ENCODE peak calls at places on chromosomes 5 and 9, in eight cellular contexts. X is PC-3, W is bronchial epithelial cell, F is sigmoid colon, U is AG10803, S is body of pancreas, H is astrocyte of the cerebellum, M is brain microvascular endothelial cell. O is an unnamed sample.

GRCh38 chr5:136004436-136004835 is 24.4 kb upstream of the TGFBI start:
- DNase-seq in X (peak; percentile 25), M (no peak), S (no peak), F (no peak), U (peak; percentile 91), W (peak; percentile 92), H (no peak), O (peak; percentile 92)

GRCh38 chr5:27592231-27592630 is 553.8 kb upstream of the CDH9 start:
- DNase-seq in U (no peak), W (peak; percentile 64), M (peak; percentile 71), F (no peak), S (no peak), H (peak; percentile 64), X (peak; percentile 63), O (no peak)

GRCh38 chr5:86118542-86118941 is 499.2 kb upstream of the COX7C start:
- DNase-seq in X (peak; percentile 48), H (no peak), S (no peak), F (no peak), W (peak; percentile 3), U (no peak), M (no peak), O (no peak)

GRCh38 chr9:18473551-18474279 is at the start of gene ADAMTSL1:
- DNase-seq in H (peak; percentile 64), S (peak; percentile 23), U (peak; percentile 85), W (no peak), F (peak; percentile 74), M (peak; percentile 83), X (no peak), O (no peak)

GRCh38 chr5:72268753-72269410 is 51.2 kb downstream of the MRPS27 start:
- DNase-seq in U (peak; percentile 43), S (peak; percentile 44), M (peak; percentile 45), H (no peak), F (no peak), X (peak; percentile 70), W (peak; percentile 67), O (no peak)

GRCh38 chr5:153816870-153817269 is 221.8 kb downstream of the FAM114A2 start:
- DNase-seq in M (no peak), X (no peak), W (no peak), U (no peak), F (no peak), H (no peak), S (no peak), O (no peak)

GRCh38 chr5:135225856-135226560 is 173.0 kb downstream of the MACROH2A1 start:
- DNase-seq in F (peak; percentile 33), H (no peak), U (no peak), S (peak; percentile 2), M (no peak), W (no peak), X (no peak), O (no peak)

GRCh38 chr9:78437721-78438610 is 141.0 kb downstream of the PSAT1 start:
- DNase-seq in F (no peak), W (no peak), X (no peak), H (no peak), M (no peak), U (no peak), S (no peak), O (no peak)

GRCh38 chr9:122197882-122198281 is 30.9 kb downstream of the LHX6 start:
- DNase-seq in U (no peak), X (no peak), F (no peak), M (no peak), S (no peak), H (no peak), W (no peak), O (no peak)

GRCh38 chr5:138077064-138077696 is 6.7 kb upstream of the WNT8A start:
- DNase-seq in M (peak; percentile 74), H (peak; percentile 49), W (peak; percentile 60), X (peak; percentile 72), S (peak; percentile 63), F (peak; percentile 77), U (peak; percentile 62), O (peak; percentile 21)

GRCh38 chr5:39441838-39442237 is 17.1 kb upstream of the DAB2 start:
- DNase-seq in F (no peak), W (no peak), H (no peak), X (no peak), S (no peak), U (no peak), M (no peak), O (no peak)

GRCh38 chr9:133813749-133814585 is 75.8 kb upstream of the SARDH start:
- DNase-seq in F (peak; percentile 75), X (no peak), H (no peak), S (peak; percentile 35), W (no peak), U (peak; percentile 49), M (no peak), O (no peak)

GRCh38 chr5:115956957-115957356 is 5.3 kb upstream of the LVRN start:
- DNase-seq in H (no peak), F (no peak), X (no peak), W (no peak), M (no peak), U (no peak), S (no peak), O (no peak)

GRCh38 chr5:115962239-115962564 is at the start of gene LVRN:
- DNase-seq in X (no peak), U (no peak), H (no peak), W (no peak), F (no peak), S (no peak), M (no peak), O (no peak)

GRCh38 chr5:115961413-115962238 is 649 bp upstream of the LVRN start:
- DNase-seq in U (peak; percentile 69), W (no peak), M (no peak), H (no peak), X (no peak), F (no peak), S (no peak), O (no peak)

GRCh38 chr5:115963566-115963965 is 1.3 kb downstream of the LVRN start:
- DNase-seq in U (no peak), F (no peak), W (no peak), X (no peak), S (no peak), M (no peak), H (no peak), O (no peak)

DNA sequence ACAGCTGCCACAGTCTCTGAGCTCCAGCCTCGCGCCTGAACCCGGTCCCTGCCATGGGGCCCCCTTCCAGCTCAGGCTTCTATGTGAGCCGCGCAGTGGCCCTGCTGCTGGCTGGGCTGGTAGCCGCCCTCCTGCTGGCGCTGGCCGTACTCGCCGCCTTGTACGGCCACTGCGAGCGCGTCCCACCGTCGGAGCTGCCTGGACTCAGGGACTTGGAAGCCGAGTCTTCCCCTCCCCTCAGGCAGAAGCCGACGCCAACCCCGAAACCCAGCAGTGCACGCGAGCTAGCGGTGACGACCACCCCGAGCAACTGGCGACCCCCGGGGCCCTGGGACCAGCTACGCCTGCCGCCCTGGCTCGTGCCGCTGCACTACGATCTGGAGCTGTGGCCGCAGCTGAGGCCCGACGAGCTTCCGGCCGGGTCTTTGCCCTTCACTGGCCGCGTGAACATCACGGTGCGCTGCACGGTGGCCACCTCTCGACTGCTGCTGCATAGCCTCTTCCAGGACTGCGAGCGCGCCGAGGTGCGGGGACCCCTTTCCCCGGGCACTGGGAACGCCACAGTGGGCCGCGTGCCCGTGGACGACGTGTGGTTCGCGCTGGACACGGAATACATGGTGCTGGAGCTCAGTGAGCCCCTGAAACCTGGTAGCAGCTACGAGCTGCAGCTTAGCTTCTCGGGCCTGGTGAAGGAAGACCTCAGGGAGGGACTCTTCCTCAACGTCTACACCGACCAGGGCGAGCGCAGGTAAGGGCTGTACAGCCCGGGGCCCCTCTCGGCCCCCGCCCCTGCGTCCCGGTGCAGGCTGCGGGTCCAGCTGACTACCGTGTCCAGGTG is 509 bp downstream of the LVRN start:
- DNase-seq in X (no peak), H (no peak), M (no peak), U (no peak), F (peak; percentile 65), W (no peak), S (peak; percentile 25), O (no peak)
- TF ChIP-seq CTCF in X (no peak), H (no peak), M (peak; percentile 24), U (no peak), F (no peak), W (no peak), S (no peak), O (no peak)

GRCh38 chr5:83306572-83307241 is 164.8 kb upstream of the VCAN start:
- DNase-seq in U (peak; percentile 90), W (peak; percentile 60), X (peak; percentile 51), S (peak; percentile 11), H (peak; percentile 88), F (peak; percentile 76), M (peak; percentile 89), O (peak; percentile 86)
- H3K4me3 ChIP-seq in U (no peak overlapping the region), W (no peak overlapping the region), X (no peak overlapping the region), S (no peak overlapping the region), H (no peak overlapping the region), F (no peak overlapping the region), M (no peak overlapping the region), O (no peak overlapping the region)

DNA sequence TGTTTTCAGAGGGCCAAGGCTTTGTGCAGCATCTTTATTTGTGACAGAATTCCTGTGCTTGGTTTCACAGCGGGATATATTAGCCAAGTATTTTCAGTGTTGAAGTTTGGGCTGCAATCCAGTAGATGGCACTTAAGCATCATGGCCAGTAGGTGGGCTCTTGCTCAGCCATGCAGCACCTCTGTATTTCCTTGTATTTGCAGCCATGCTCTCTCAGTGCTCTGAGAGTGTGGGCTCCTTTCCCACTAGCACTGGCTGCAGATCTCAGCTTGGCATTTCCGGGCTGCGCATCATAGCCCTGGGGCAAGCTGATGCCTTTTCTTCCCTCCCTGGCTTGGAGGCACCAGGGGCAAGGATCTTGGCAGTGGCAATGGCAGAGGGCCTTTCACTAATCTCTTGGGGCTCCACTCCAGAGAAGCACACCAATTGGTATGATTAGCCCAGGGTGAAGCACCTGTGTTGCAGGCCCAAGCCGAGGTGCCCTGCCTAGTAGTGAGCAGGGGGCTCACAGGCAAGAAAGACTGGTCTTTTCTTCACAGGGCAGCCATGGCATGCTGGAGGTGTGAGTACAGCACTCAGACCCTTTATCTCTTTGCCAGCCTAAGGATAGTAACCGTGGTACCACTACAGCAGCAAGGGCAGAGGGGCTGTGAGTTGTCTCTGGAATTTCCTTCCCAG is 48.3 kb downstream of the SLCO6A1 start:
- DNase-seq in F (peak; percentile 51), W (peak; percentile 0), H (no peak), X (peak; percentile 72), M (peak; percentile 1), U (no peak), S (no peak), O (no peak)
- TF ChIP-seq CTCF in F (no peak), W (no peak), H (no peak), X (peak; percentile 80), M (peak; percentile 19), U (peak; percentile 5), S (no peak), O (no peak)

GRCh38 chr9:117677578-117677977 is 26.6 kb upstream of the TLR4 start:
- DNase-seq in F (no peak), S (no peak), X (no peak), H (no peak), W (no peak), M (no peak), U (no peak), O (no peak)

GRCh38 chr9:117681827-117682226 is 22.4 kb upstream of the TLR4 start:
- DNase-seq in S (no peak), U (no peak), H (no peak), F (no peak), X (no peak), M (no peak), W (no peak), O (no peak)

GRCh38 chr9:117682955-117683710 is 21.1 kb upstream of the TLR4 start:
- DNase-seq in S (no peak), U (peak; percentile 32), X (no peak), F (no peak), M (no peak), H (no peak), W (peak; percentile 63), O (no peak)

GRCh38 chr9:117679425-117679824 is 24.8 kb upstream of the TLR4 start:
- DNase-seq in U (no peak), W (no peak), H (no peak), X (no peak), F (no peak), M (no peak), S (no peak), O (no peak)

GRCh38 chr9:117678882-117679281 is 25.3 kb upstream of the TLR4 start:
- DNase-seq in F (no peak), S (no peak), W (peak; percentile 64), H (no peak), M (peak; percentile 21), U (no peak), X (no peak), O (no peak)
- H3K4me3 ChIP-seq in F (no peak overlapping the region), S (no peak overlapping the region), W (no peak overlapping the region), H (no peak overlapping the region), M (no peak overlapping the region), U (no peak overlapping the region), X (no peak overlapping the region), O (no peak overlapping the region)